ENCODE peak calls at places on chromosome 16, in ten cellular contexts. U is activated CD8-positive, alpha-beta memory T cell treated with anti-CD3 and anti-CD28 coated beads for 48 hours; D is T-helper 9 cell; J is T-cell; V is fibroblast of mammary gland; G is H54; S is astrocyte of the spinal cord; Z is GM10248; W is progenitor cell of endocrine pancreas; X is HTR-8/SVneo. N is an unnamed sample.

GRCh38 chr16:12166271-12166670 is 189.7 kb downstream of the SNX29 start:
- DNase-seq in U (no peak), D (no peak), J (no peak), V (no peak), G (no peak), S (no peak), Z (no peak), W (no peak), X (no peak), N (no peak)

GRCh38 chr16:83953796-83954576 is 946 bp downstream of the OSGIN1 start:
- DNase-seq in U (no peak), D (no peak), J (no peak), V (peak; percentile 30), G (no peak), S (peak; percentile 35), Z (peak; percentile 70), W (no peak), X (peak; percentile 37), N (peak; percentile 37)

GRCh38 chr16:58661199-58661830 is 23.3 kb downstream of the SLC38A7 start:
- DNase-seq in U (no peak), D (no peak), J (no peak), V (peak; percentile 91), G (peak; percentile 88), S (peak; percentile 86), Z (peak; percentile 75), W (peak; percentile 15), X (peak; percentile 97), N (peak; percentile 91)

GRCh38 chr16:11423315-11424117 is 78.3 kb downstream of the RMI2 start:
- DNase-seq in U (no peak), D (no peak), J (no peak), V (no peak), G (no peak), S (no peak), Z (peak; percentile 58), W (no peak), X (no peak), N (no peak)

GRCh38 chr16:11196286-11196828 is 59.6 kb downstream of the SOCS1 start:
- DNase-seq in U (no peak), D (no peak), J (no peak), V (peak; percentile 44), G (no peak), S (peak; percentile 30), Z (no peak), W (no peak), X (no peak), N (no peak)

GRCh38 chr16:29237971-29238370 is 168.5 kb downstream of the NPIPB11 start:
- DNase-seq in U (no peak), D (no peak), J (no peak), V (no peak), G (no peak), S (no peak), Z (no peak), W (no peak), X (no peak), N (no peak)

GRCh38 chr16:86869288-86870022 is 291.1 kb downstream of the FOXL1 start:
- DNase-seq in U (no peak), D (no peak), J (no peak), V (no peak), G (no peak), S (no peak), Z (no peak), W (no peak), X (no peak), N (no peak)

GRCh38 chr16:1499756-1500464 is 6.8 kb downstream of the TELO2 start:
- DNase-seq in U (no peak), D (no peak), J (no peak), V (no peak), G (no peak), S (no peak), Z (no peak), W (no peak), X (no peak), N (no peak)

GRCh38 chr16:31427441-31428276 is 501 bp downstream of the COX6A2 start:
- DNase-seq in U (no peak), D (peak; percentile 31), J (peak; percentile 56), V (peak; percentile 43), G (no peak), S (no peak), Z (peak; percentile 61), W (no peak), X (no peak), N (peak; percentile 75)